ENCODE peak calls at places on chromosome 11, in eight cellular contexts. L is fibroblast of mammary gland, B is ascending aorta, R is neural progenitor cell, A is colonic mucosa, V is HCT116, S is MM.1S, D is cardiac muscle cell. J is an unnamed sample.

GRCh38 chr11:45208135-45208534 is 61.7 kb downstream of the PRDM11 start:
- DNase-seq in A (no peak), R (no peak), S (no peak), L (no peak), V (no peak), B (no peak), D (no peak), J (no peak)

GRCh38 chr11:127182586-127183203 is 182.1 kb upstream of the KIRREL3 start:
- DNase-seq in A (no peak), R (no peak), S (no peak), B (no peak), V (no peak), D (no peak), L (no peak), J (no peak)

GRCh38 chr11:70535191-70535971 is 137.1 kb downstream of the CTTN start:
- DNase-seq in V (no peak), D (no peak), L (no peak), A (no peak), S (no peak), R (no peak), B (peak; percentile 45), J (no peak)

GRCh38 chr11:109998921-109999320 is 94.3 kb upstream of the ZC3H12C start:
- DNase-seq in A (no peak), L (no peak), D (no peak), S (no peak), R (no peak), B (no peak), V (no peak), J (no peak)

GRCh38 chr11:88594274-88594950 is 256.9 kb upstream of the CTSC start:
- DNase-seq in S (no peak), B (no peak), D (no peak), A (no peak), L (no peak), V (no peak), R (no peak), J (no peak)

GRCh38 chr11:60363542-60364525 is 14.5 kb upstream of the MS4A7 start:
- DNase-seq in L (peak; percentile 42), A (peak; percentile 74), V (peak; percentile 42), D (peak; percentile 59), S (peak; percentile 79), R (peak; percentile 76), B (peak; percentile 72), J (peak; percentile 86)

GRCh38 chr11:128291835-128292234 is 295.5 kb downstream of the ETS1 start:
- DNase-seq in A (peak; percentile 61), L (no peak), D (no peak), B (no peak), V (no peak), S (no peak), R (no peak), J (no peak)

GRCh38 chr11:27291954-27292641 is 70.9 kb downstream of the CCDC34 start:
- DNase-seq in D (no peak), V (no peak), B (no peak), R (no peak), A (peak; percentile 82), S (no peak), L (peak; percentile 49), J (no peak)

GRCh38 chr11:70745936-70746335 is 347.6 kb downstream of the CTTN start:
- DNase-seq in S (no peak), A (no peak), R (no peak), V (no peak), L (no peak), B (no peak), D (no peak), J (no peak)

GRCh38 chr11:1778141-1778911 is 14.6 kb upstream of the CTSD start:
- DNase-seq in D (no peak), B (peak; percentile 57), V (no peak), L (no peak), R (no peak), S (no peak), A (no peak), J (no peak)

GRCh38 chr11:68806931-68807844 is 34.5 kb downstream of the CPT1A start:
- DNase-seq in V (no peak), B (no peak), D (peak; percentile 84), S (no peak), R (no peak), L (peak; percentile 83), A (no peak), J (no peak)

GRCh38 chr11:638616-639323 is 1.7 kb downstream of the DRD4 start:
- DNase-seq in L (no peak), A (no peak), D (no peak), B (no peak), R (peak; percentile 90), S (no peak), V (no peak), J (no peak)
- H3K4me3 ChIP-seq in L (no peak overlapping the region), A (no peak overlapping the region), D (no peak overlapping the region), B (no peak overlapping the region), R (peak overlapping the region; percentile 68), S (no peak overlapping the region), V (no peak overlapping the region), J (no peak overlapping the region)

GRCh38 chr11:66317322-66317765 is 500 bp upstream of the CD248 start:
- DNase-seq in B (no peak), A (no peak), L (peak; percentile 61), V (no peak), D (peak; percentile 87), S (no peak), R (no peak), J (no peak)

GRCh38 chr11:66315921-66316811 is 678 bp downstream of the CD248 start:
- DNase-seq in B (no peak), L (no peak), R (no peak), D (peak; percentile 20), A (no peak), V (no peak), S (no peak), J (no peak)

GRCh38 chr11:66317766-66318575 is 1.1 kb upstream of the CD248 start:
- DNase-seq in B (peak; percentile 81), A (peak; percentile 46), V (no peak), R (peak; percentile 51), S (no peak), L (peak; percentile 97), D (peak; percentile 97), J (peak; percentile 39)

GRCh38 chr11:66315498-66315885 is 1.4 kb downstream of the CD248 start:
- DNase-seq in L (no peak), B (no peak), A (no peak), V (no peak), R (no peak), D (no peak), S (no peak), J (no peak)

DNA sequence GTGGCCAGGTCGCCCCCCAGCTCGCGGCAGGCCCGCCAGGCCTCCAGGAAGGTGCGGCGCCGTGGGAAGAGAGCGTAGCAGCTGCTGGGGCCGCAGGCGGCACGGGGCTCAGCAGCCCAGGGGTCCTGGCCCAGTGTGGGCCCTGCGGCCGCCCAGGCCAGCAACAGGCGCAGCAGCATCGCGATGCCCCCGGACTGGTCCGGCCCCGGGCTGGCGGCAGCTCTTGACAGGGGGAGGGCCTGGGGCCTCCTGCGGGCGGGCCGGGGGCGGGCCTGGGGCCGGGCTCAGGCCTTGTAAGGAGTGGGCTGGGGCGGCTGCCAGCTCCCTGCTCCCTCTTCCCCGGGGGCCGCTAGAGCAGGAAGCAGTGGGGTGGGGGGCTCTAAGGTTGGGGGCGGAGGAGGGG is at the start of gene CD248:
- DNase-seq in V (no peak), A (peak; percentile 47), B (peak; percentile 78), D (peak; percentile 94), L (peak; percentile 74), S (no peak), R (peak; percentile 68), J (no peak)
- H3K4me3 ChIP-seq in V (no peak within 1 kb of the TSS), A (peak within 1 kb of the TSS; percentile 31), B (peak within 1 kb of the TSS; percentile 47), D (no peak within 1 kb of the TSS), L (peak within 1 kb of the TSS; percentile 63), S (no peak within 1 kb of the TSS), R (no peak within 1 kb of the TSS), J (no peak within 1 kb of the TSS)

GRCh38 chr11:93131709-93132108 is 66.1 kb downstream of the SLC36A4 start:
- DNase-seq in S (no peak), V (no peak), D (peak; percentile 3), A (no peak), L (no peak), B (no peak), R (peak; percentile 57), J (no peak)

GRCh38 chr11:93133710-93134109 is 64.1 kb downstream of the SLC36A4 start:
- DNase-seq in V (no peak), L (peak; percentile 45), R (no peak), B (no peak), A (no peak), D (peak; percentile 53), S (no peak), J (no peak)

GRCh38 chr11:93123351-93123898 is 74.4 kb downstream of the SLC36A4 start:
- DNase-seq in L (peak; percentile 17), S (no peak), R (no peak), A (peak; percentile 89), D (peak; percentile 85), B (no peak), V (no peak), J (no peak)

GRCh38 chr11:93128574-93128973 is 69.2 kb downstream of the SLC36A4 start:
- DNase-seq in A (no peak), R (no peak), B (no peak), D (no peak), L (no peak), V (no peak), S (no peak), J (no peak)
- H3K4me3 ChIP-seq in A (no peak overlapping the region), R (no peak overlapping the region), B (no peak overlapping the region), D (no peak overlapping the region), L (no peak overlapping the region), V (no peak overlapping the region), S (no peak overlapping the region), J (no peak overlapping the region)

GRCh38 chr11:17401316-17401715 is 12.9 kb upstream of the KCNJ11 start:
- DNase-seq in A (no peak), D (no peak), L (no peak), B (no peak), S (no peak), V (no peak), R (no peak), J (no peak)

GRCh38 chr11:17399236-17399635 is 10.8 kb upstream of the KCNJ11 start:
- DNase-seq in V (no peak), L (no peak), B (no peak), S (no peak), A (no peak), R (no peak), D (no peak), J (no peak)

GRCh38 chr11:17402486-17402885 is 14.0 kb upstream of the KCNJ11 start:
- DNase-seq in S (no peak), R (no peak), D (no peak), A (no peak), V (no peak), B (no peak), L (no peak), J (no peak)

GRCh38 chr11:17401841-17402240 is 13.4 kb upstream of the KCNJ11 start:
- DNase-seq in D (no peak), L (no peak), A (no peak), B (no peak), R (no peak), S (no peak), V (no peak), J (no peak)

DNA sequence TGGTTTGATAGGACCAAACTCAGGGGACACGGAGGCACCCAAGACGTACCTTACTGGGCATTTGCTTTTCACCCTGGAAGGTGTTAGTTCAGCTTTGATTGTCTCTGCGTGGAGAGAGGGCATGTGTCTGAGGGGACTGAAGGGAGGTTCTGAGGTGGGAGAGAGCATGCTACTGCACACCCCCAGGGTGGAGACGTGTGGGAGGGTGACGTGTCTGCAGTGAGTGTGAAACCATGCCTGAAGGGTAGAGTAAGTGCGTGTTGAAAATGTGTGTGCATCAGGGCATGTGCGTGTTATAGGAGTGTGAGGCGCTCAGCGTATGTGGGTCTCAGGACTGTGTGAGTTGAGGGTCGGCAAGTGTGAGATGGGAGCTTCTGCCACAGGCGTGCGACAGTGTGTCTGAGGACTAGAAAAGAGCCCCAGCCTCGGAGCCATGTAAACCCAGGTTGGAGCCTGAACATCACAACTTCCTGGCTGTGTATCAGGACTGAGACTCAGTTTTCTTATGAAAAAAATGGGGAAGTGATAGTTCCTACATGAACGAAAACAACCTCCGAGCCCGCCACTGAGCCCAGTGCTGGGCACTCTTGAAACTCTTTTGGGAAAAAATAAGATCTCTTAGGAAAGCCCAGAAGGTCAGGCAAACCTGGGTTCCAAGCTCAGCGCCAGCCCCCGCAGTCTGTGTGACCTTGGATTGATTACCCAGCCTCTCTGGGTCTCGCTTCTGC is 11.8 kb upstream of the KCNJ11 start:
- DNase-seq in V (no peak), S (no peak), L (no peak), D (no peak), B (no peak), A (no peak), R (no peak), J (peak; percentile 35)
- H3K4me3 ChIP-seq in V (no peak overlapping the region), S (no peak overlapping the region), L (no peak overlapping the region), D (no peak overlapping the region), B (no peak overlapping the region), A (no peak overlapping the region), R (no peak overlapping the region), J (no peak overlapping the region)